ENCODE peak calls at places on chromosomes 7 and 10, in seven cellular contexts. O is T-helper 1 cell; Z is neuronal stem cell; S is nephron progenitor cell; J is iris pigment epithelial cell; R is activated naive CD4-positive, alpha-beta T cell treated with anti-CD3 and anti-CD28 coated beads for 36 hours; Q is keratinocyte. I is an unnamed sample.

GRCh38 chr7:8165150-8165549 is 96.8 kb downstream of the ICA1 start:
- DNase-seq in O (no peak), Z (no peak), S (no peak), J (no peak), R (no peak), Q (no peak), I (no peak)

GRCh38 chr7:10889266-10889898 is 84.3 kb upstream of the PHF14 start:
- DNase-seq in O (peak; percentile 4), Z (peak; percentile 32), S (peak; percentile 18), J (peak; percentile 64), R (peak; percentile 57), Q (peak; percentile 5), I (peak; percentile 74)

GRCh38 chr7:158274996-158275395 is 312.6 kb downstream of the PTPRN2 start:
- DNase-seq in O (no peak), Z (no peak), S (no peak), J (no peak), R (no peak), Q (no peak), I (no peak)

GRCh38 chr10:5814110-5815107 is 1.2 kb upstream of the GDI2 start:
- DNase-seq in O (no peak), Z (no peak), S (no peak), J (peak; percentile 44), R (no peak), Q (no peak), I (no peak)

GRCh38 chr7:116439856-116440549 is 59.5 kb upstream of the CAV2 start:
- DNase-seq in O (no peak), Z (no peak), S (no peak), J (no peak), R (no peak), Q (no peak), I (no peak)

GRCh38 chr10:95475003-95475383 is 86.2 kb downstream of the SORBS1 start:
- DNase-seq in O (no peak), Z (no peak), S (no peak), J (no peak), R (no peak), Q (no peak), I (no peak)

GRCh38 chr7:132939495-132939894 is 142.4 kb downstream of the CHCHD3 start:
- DNase-seq in O (no peak), Z (no peak), S (no peak), J (no peak), R (no peak), Q (no peak), I (no peak)

GRCh38 chr10:51301644-51302043 is 227.4 kb downstream of the PRKG1 start:
- DNase-seq in O (no peak), Z (no peak), S (peak; percentile 4), J (no peak), R (no peak), Q (no peak), I (no peak)

GRCh38 chr10:3424102-3424803 is 251.7 kb upstream of the PITRM1 start:
- DNase-seq in O (no peak), Z (no peak), S (no peak), J (peak; percentile 84), R (no peak), Q (no peak), I (peak; percentile 46)

GRCh38 chr10:118163227-118163626 is 116.5 kb upstream of the RAB11FIP2 start:
- DNase-seq in O (no peak), Z (no peak), S (no peak), J (no peak), R (no peak), Q (no peak), I (no peak)

GRCh38 chr7:69714886-69715571 is 116.8 kb downstream of the AUTS2 start:
- DNase-seq in O (no peak), Z (no peak), S (no peak), J (no peak), R (no peak), Q (no peak), I (no peak)

GRCh38 chr10:6649107-6649720 is 69.1 kb upstream of the PRKCQ start:
- DNase-seq in O (no peak), Z (no peak), S (no peak), J (no peak), R (no peak), Q (no peak), I (no peak)

GRCh38 chr7:18610331-18610948 is 114.9 kb downstream of the HDAC9 start:
- DNase-seq in O (no peak), Z (peak; percentile 32), S (peak; percentile 30), J (peak; percentile 35), R (no peak), Q (no peak), I (peak; percentile 63)

GRCh38 chr7:44056681-44057080 is 8.7 kb downstream of the PGAM2 start:
- DNase-seq in O (no peak), Z (no peak), S (no peak), J (no peak), R (peak; percentile 3), Q (no peak), I (no peak)

GRCh38 chr7:72077776-72078175 is 334.4 kb downstream of the CALN1 start:
- DNase-seq in O (no peak), Z (no peak), S (no peak), J (no peak), R (no peak), Q (no peak), I (no peak)

GRCh38 chr10:72011468-72011867 is 47.3 kb downstream of the CHST3 start:
- DNase-seq in O (no peak), Z (no peak), S (no peak), J (no peak), R (no peak), Q (no peak), I (no peak)

GRCh38 chr10:129971381-129972144 is 7.5 kb upstream of the EBF3 start:
- DNase-seq in O (no peak), Z (peak; percentile 71), S (peak; percentile 81), J (peak; percentile 43), R (peak; percentile 62), Q (no peak), I (no peak)

GRCh38 chr10:30013684-30014246 is 45.6 kb downstream of the JCAD start:
- DNase-seq in O (no peak), Z (no peak), S (no peak), J (peak; percentile 69), R (no peak), Q (no peak), I (no peak)

GRCh38 chr7:116231543-116232401 is 21.4 kb downstream of the TES start:
- DNase-seq in O (no peak), Z (no peak), S (no peak), J (peak; percentile 83), R (no peak), Q (no peak), I (no peak)

GRCh38 chr10:132471125-132471451 is 66.5 kb upstream of the INPP5A start:
- DNase-seq in O (no peak), Z (no peak), S (no peak), J (no peak), R (no peak), Q (no peak), I (no peak)

GRCh38 chr10:27536437-27536836 is 32.3 kb downstream of the RAB18 start:
- DNase-seq in O (no peak), Z (no peak), S (no peak), J (no peak), R (no peak), Q (no peak), I (no peak)

GRCh38 chr7:111147708-111148107 is 56.8 kb downstream of the LRRN3 start:
- DNase-seq in O (no peak), Z (no peak), S (no peak), J (no peak), R (no peak), Q (no peak), I (no peak)

GRCh38 chr10:128751284-128751683 is 625.1 kb upstream of the MKI67 start:
- DNase-seq in O (no peak), Z (no peak), S (no peak), J (no peak), R (no peak), Q (no peak), I (no peak)

GRCh38 chr7:24713850-24714675 is 43.2 kb downstream of the GSDME start:
- DNase-seq in O (no peak), Z (no peak), S (no peak), J (no peak), R (no peak), Q (no peak), I (no peak)

GRCh38 chr10:11845113-11845512 is 22.0 kb downstream of the PROSER2 start:
- DNase-seq in O (no peak), Z (no peak), S (no peak), J (no peak), R (no peak), Q (no peak), I (no peak)

GRCh38 chr7:123528265-123528664 is 6.1 kb downstream of the IQUB start:
- DNase-seq in O (no peak), Z (no peak), S (no peak), J (no peak), R (no peak), Q (no peak), I (peak; percentile 17)

GRCh38 chr7:23377134-23377533 is 78.0 kb downstream of the MALSU1 start:
- DNase-seq in O (no peak), Z (no peak), S (no peak), J (peak; percentile 77), R (no peak), Q (peak; percentile 17), I (no peak)

GRCh38 chr10:12729885-12730284 is 271.6 kb downstream of the CCDC3 start:
- DNase-seq in O (no peak), Z (no peak), S (peak; percentile 46), J (no peak), R (peak; percentile 13), Q (no peak), I (no peak)

GRCh38 chr10:125123363-125124113 is 36.8 kb downstream of the CTBP2 start:
- DNase-seq in O (no peak), Z (no peak), S (no peak), J (peak; percentile 58), R (no peak), Q (peak; percentile 88), I (peak; percentile 92)

GRCh38 chr7:110677405-110677804 is 413.5 kb upstream of the LRRN3 start:
- DNase-seq in O (no peak), Z (no peak), S (no peak), J (no peak), R (no peak), Q (no peak), I (no peak)

GRCh38 chr10:118818621-118819221 is 64.0 kb upstream of the CACUL1 start:
- DNase-seq in O (no peak), Z (no peak), S (no peak), J (no peak), R (no peak), Q (no peak), I (no peak)

GRCh38 chr7:27784399-27785053 is 44.6 kb downstream of the TAX1BP1 start:
- DNase-seq in O (no peak), Z (peak; percentile 14), S (peak; percentile 16), J (peak; percentile 66), R (peak; percentile 26), Q (peak; percentile 36), I (peak; percentile 85)

GRCh38 chr10:8042864-8043568 is 11.5 kb upstream of the GATA3 start:
- DNase-seq in O (no peak), Z (peak; percentile 14), S (no peak), J (no peak), R (no peak), Q (no peak), I (no peak)

GRCh38 chr10:63414481-63415260 is 51.1 kb downstream of the JMJD1C start:
- DNase-seq in O (no peak), Z (no peak), S (no peak), J (peak; percentile 74), R (no peak), Q (no peak), I (no peak)

GRCh38 chr7:54796150-54796549 is 37.1 kb upstream of the SEC61G start:
- DNase-seq in O (no peak), Z (no peak), S (no peak), J (peak; percentile 62), R (no peak), Q (no peak), I (no peak)

GRCh38 chr7:81120803-81121202 is 202.0 kb upstream of the SEMA3C start:
- DNase-seq in O (no peak), Z (no peak), S (peak; percentile 18), J (no peak), R (no peak), Q (no peak), I (no peak)

GRCh38 chr10:2137549-2138174 is 400.3 kb upstream of the ADARB2 start:
- DNase-seq in O (no peak), Z (peak; percentile 21), S (peak; percentile 32), J (no peak), R (peak; percentile 27), Q (no peak), I (peak; percentile 26)

GRCh38 chr7:44634839-44635591 is 28.6 kb downstream of the OGDH start:
- DNase-seq in O (no peak), Z (no peak), S (no peak), J (no peak), R (no peak), Q (no peak), I (peak; percentile 25)